ENCODE peak calls at places on chromosomes 4 and X, in seven cellular contexts. One of them, this sample, is unnamed.

GRCh38 chrX:1453951-1454785 is 1.5 kb upstream of the ASMTL start:
- DNase-seq in left ventricle myocardium inferior: peak; percentile 84
- DNase-seq in GM06990: peak; percentile 93
- DNase-seq in fibroblast of lung: peak; percentile 75
- DNase-seq in BE2C: peak; percentile 74
- DNase-seq in PC-9: peak; percentile 73
- DNase-seq in foreskin fibroblast: peak; percentile 91
- DNase-seq in this sample: peak; percentile 89

GRCh38 chr4:128341634-128342033 is 54.0 kb upstream of the PGRMC2 start:
- DNase-seq in left ventricle myocardium inferior: no peak
- DNase-seq in GM06990: no peak
- DNase-seq in fibroblast of lung: no peak
- DNase-seq in BE2C: no peak
- DNase-seq in PC-9: no peak
- DNase-seq in foreskin fibroblast: no peak
- DNase-seq in this sample: no peak

GRCh38 chr4:26218677-26219181 is 102.1 kb upstream of the RBPJ start:
- DNase-seq in left ventricle myocardium inferior: no peak
- DNase-seq in GM06990: peak; percentile 35
- DNase-seq in fibroblast of lung: no peak
- DNase-seq in BE2C: peak; percentile 22
- DNase-seq in PC-9: no peak
- DNase-seq in foreskin fibroblast: peak; percentile 76
- DNase-seq in this sample: no peak

GRCh38 chr4:139458999-139459398 is 5.1 kb downstream of the RAB33B start:
- DNase-seq in left ventricle myocardium inferior: no peak
- DNase-seq in GM06990: no peak
- DNase-seq in fibroblast of lung: no peak
- DNase-seq in BE2C: no peak
- DNase-seq in PC-9: no peak
- DNase-seq in foreskin fibroblast: no peak
- DNase-seq in this sample: no peak

GRCh38 chr4:188867796-188868195 is 728.6 kb downstream of the TRIML1 start:
- DNase-seq in left ventricle myocardium inferior: no peak
- DNase-seq in GM06990: no peak
- DNase-seq in fibroblast of lung: no peak
- DNase-seq in BE2C: no peak
- DNase-seq in PC-9: no peak
- DNase-seq in foreskin fibroblast: no peak
- DNase-seq in this sample: no peak

GRCh38 chrX:53599781-53600396 is 86.6 kb downstream of the HUWE1 start:
- DNase-seq in left ventricle myocardium inferior: no peak
- DNase-seq in GM06990: no peak
- DNase-seq in fibroblast of lung: no peak
- DNase-seq in BE2C: no peak
- DNase-seq in PC-9: no peak
- DNase-seq in foreskin fibroblast: no peak
- DNase-seq in this sample: no peak

GRCh38 chrX:81728622-81729021 is 526.7 kb downstream of the SH3BGRL start:
- DNase-seq in left ventricle myocardium inferior: no peak
- DNase-seq in GM06990: no peak
- DNase-seq in fibroblast of lung: no peak
- DNase-seq in BE2C: no peak
- DNase-seq in PC-9: no peak
- DNase-seq in foreskin fibroblast: no peak
- DNase-seq in this sample: no peak

GRCh38 chrX:13690836-13691235 is 1.9 kb downstream of the RAB9A start:
- DNase-seq in left ventricle myocardium inferior: no peak
- DNase-seq in GM06990: no peak
- DNase-seq in fibroblast of lung: no peak
- DNase-seq in BE2C: no peak
- DNase-seq in PC-9: no peak
- DNase-seq in foreskin fibroblast: peak; percentile 21
- DNase-seq in this sample: no peak

GRCh38 chr4:177411996-177412395 is 30.2 kb downstream of the AGA start:
- DNase-seq in left ventricle myocardium inferior: no peak
- DNase-seq in GM06990: no peak
- DNase-seq in fibroblast of lung: no peak
- DNase-seq in BE2C: no peak
- DNase-seq in PC-9: no peak
- DNase-seq in foreskin fibroblast: no peak
- DNase-seq in this sample: no peak

GRCh38 chr4:180542445-180543100 is 1700.6 kb upstream of the TENM3 start:
- DNase-seq in left ventricle myocardium inferior: no peak
- DNase-seq in GM06990: no peak
- DNase-seq in fibroblast of lung: peak; percentile 97
- DNase-seq in BE2C: peak; percentile 73
- DNase-seq in PC-9: peak; percentile 32
- DNase-seq in foreskin fibroblast: no peak
- DNase-seq in this sample: no peak

GRCh38 chrX:40646489-40647306 is 663 bp downstream of the CXorf38 start:
- DNase-seq in left ventricle myocardium inferior: peak; percentile 30
- DNase-seq in GM06990: peak; percentile 66
- DNase-seq in fibroblast of lung: peak; percentile 11
- DNase-seq in BE2C: peak; percentile 21
- DNase-seq in PC-9: peak; percentile 19
- DNase-seq in foreskin fibroblast: peak; percentile 52
- DNase-seq in this sample: peak; percentile 66

GRCh38 chrX:53288173-53288572 is 6.8 kb upstream of the IQSEC2 start:
- DNase-seq in left ventricle myocardium inferior: peak; percentile 61
- DNase-seq in GM06990: no peak
- DNase-seq in fibroblast of lung: peak; percentile 11
- DNase-seq in BE2C: peak; percentile 84
- DNase-seq in PC-9: no peak
- DNase-seq in foreskin fibroblast: peak; percentile 43
- DNase-seq in this sample: no peak

GRCh38 chr4:10117424-10118354 is 1.1 kb upstream of the WDR1 start:
- DNase-seq in left ventricle myocardium inferior: no peak
- DNase-seq in GM06990: no peak
- DNase-seq in fibroblast of lung: peak; percentile 52
- DNase-seq in BE2C: no peak
- DNase-seq in PC-9: no peak
- DNase-seq in foreskin fibroblast: peak; percentile 38
- DNase-seq in this sample: peak; percentile 46

GRCh38 chr4:84264652-84265051 is 234.4 kb downstream of the NKX6-1 start:
- DNase-seq in left ventricle myocardium inferior: no peak
- DNase-seq in GM06990: no peak
- DNase-seq in fibroblast of lung: no peak
- DNase-seq in BE2C: no peak
- DNase-seq in PC-9: no peak
- DNase-seq in foreskin fibroblast: no peak
- DNase-seq in this sample: no peak

GRCh38 chr4:176883108-176883550 is 90.4 kb upstream of the VEGFC start:
- DNase-seq in left ventricle myocardium inferior: no peak
- DNase-seq in GM06990: no peak
- DNase-seq in fibroblast of lung: peak; percentile 18
- DNase-seq in BE2C: no peak
- DNase-seq in PC-9: no peak
- DNase-seq in foreskin fibroblast: no peak
- DNase-seq in this sample: no peak

GRCh38 chr4:188110036-188110435 is 633 bp upstream of the TRIML2 start:
- DNase-seq in left ventricle myocardium inferior: no peak
- DNase-seq in GM06990: no peak
- DNase-seq in fibroblast of lung: no peak
- DNase-seq in BE2C: no peak
- DNase-seq in PC-9: no peak
- DNase-seq in foreskin fibroblast: no peak
- DNase-seq in this sample: no peak

GRCh38 chrX:104370089-104370488 is 115.4 kb upstream of the ESX1 start:
- DNase-seq in left ventricle myocardium inferior: no peak
- DNase-seq in GM06990: no peak
- DNase-seq in fibroblast of lung: no peak
- DNase-seq in BE2C: no peak
- DNase-seq in PC-9: peak; percentile 51
- DNase-seq in foreskin fibroblast: peak; percentile 2
- DNase-seq in this sample: no peak

GRCh38 chrX:142096263-142096662 is 108.8 kb downstream of the MAGEC2 start:
- DNase-seq in left ventricle myocardium inferior: no peak
- DNase-seq in GM06990: no peak
- DNase-seq in fibroblast of lung: peak; percentile 8
- DNase-seq in BE2C: no peak
- DNase-seq in PC-9: no peak
- DNase-seq in foreskin fibroblast: peak; percentile 0
- DNase-seq in this sample: no peak

GRCh38 chrX:44105228-44105913 is 132.2 kb upstream of the NDP start:
- DNase-seq in left ventricle myocardium inferior: no peak
- DNase-seq in GM06990: no peak
- DNase-seq in fibroblast of lung: no peak
- DNase-seq in BE2C: peak; percentile 59
- DNase-seq in PC-9: no peak
- DNase-seq in foreskin fibroblast: peak; percentile 1
- DNase-seq in this sample: no peak

GRCh38 chr4:121656269-121656641 is 40.5 kb downstream of the ANXA5 start:
- DNase-seq in left ventricle myocardium inferior: peak; percentile 35
- DNase-seq in GM06990: no peak
- DNase-seq in fibroblast of lung: peak; percentile 88
- DNase-seq in BE2C: peak; percentile 52
- DNase-seq in PC-9: peak; percentile 5
- DNase-seq in foreskin fibroblast: peak; percentile 89
- DNase-seq in this sample: peak; percentile 48

GRCh38 chr4:7237863-7238262 is 45.5 kb downstream of the SORCS2 start:
- DNase-seq in left ventricle myocardium inferior: no peak
- DNase-seq in GM06990: no peak
- DNase-seq in fibroblast of lung: no peak
- DNase-seq in BE2C: no peak
- DNase-seq in PC-9: no peak
- DNase-seq in foreskin fibroblast: peak; percentile 46
- DNase-seq in this sample: no peak

GRCh38 chr4:7239844-7240243 is 47.5 kb downstream of the SORCS2 start:
- DNase-seq in left ventricle myocardium inferior: no peak
- DNase-seq in GM06990: no peak
- DNase-seq in fibroblast of lung: no peak
- DNase-seq in BE2C: no peak
- DNase-seq in PC-9: no peak
- DNase-seq in foreskin fibroblast: no peak
- DNase-seq in this sample: no peak

GRCh38 chr4:7239101-7239820 is 46.9 kb downstream of the SORCS2 start:
- DNase-seq in left ventricle myocardium inferior: no peak
- DNase-seq in GM06990: no peak
- DNase-seq in fibroblast of lung: no peak
- DNase-seq in BE2C: no peak
- DNase-seq in PC-9: no peak
- DNase-seq in foreskin fibroblast: no peak
- DNase-seq in this sample: no peak

GRCh38 chr4:7236847-7237246 is 44.5 kb downstream of the SORCS2 start:
- DNase-seq in left ventricle myocardium inferior: peak; percentile 44
- DNase-seq in GM06990: no peak
- DNase-seq in fibroblast of lung: peak; percentile 14
- DNase-seq in BE2C: no peak
- DNase-seq in PC-9: no peak
- DNase-seq in foreskin fibroblast: peak; percentile 33
- DNase-seq in this sample: peak; percentile 47

GRCh38 chr4:7238300-7238960 is 46.1 kb downstream of the SORCS2 start:
- DNase-seq in left ventricle myocardium inferior: no peak
- DNase-seq in GM06990: no peak
- DNase-seq in fibroblast of lung: no peak
- DNase-seq in BE2C: peak; percentile 45
- DNase-seq in PC-9: no peak
- DNase-seq in foreskin fibroblast: no peak
- DNase-seq in this sample: no peak
- TF ChIP-seq CTCF in left ventricle myocardium inferior: no peak
- TF ChIP-seq CTCF in GM06990: peak; percentile 12
- TF ChIP-seq CTCF in fibroblast of lung: no peak
- TF ChIP-seq CTCF in BE2C: peak; percentile 59
- TF ChIP-seq CTCF in PC-9: peak; percentile 33
- TF ChIP-seq CTCF in foreskin fibroblast: peak; percentile 16
- TF ChIP-seq CTCF in this sample: no peak

DNA sequence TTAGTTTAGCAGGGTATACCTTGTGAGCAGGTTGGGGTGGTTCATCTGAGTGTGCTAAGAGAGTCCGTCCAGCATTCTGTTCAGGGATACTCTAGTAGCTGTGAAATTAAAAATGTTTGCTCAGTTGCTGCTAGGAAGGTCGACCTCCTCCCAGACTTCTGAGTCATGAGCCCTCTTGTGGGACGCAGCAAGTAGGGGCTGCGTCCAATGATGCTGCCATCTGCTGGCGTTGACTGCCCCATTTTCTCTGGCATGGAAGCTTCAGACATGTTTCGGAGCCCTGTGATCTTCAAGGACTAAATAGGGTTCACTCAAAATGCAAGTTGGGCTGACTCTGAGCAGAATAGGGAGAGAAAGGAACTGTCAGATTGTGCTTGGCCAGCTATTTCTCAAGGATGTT is 201.0 kb upstream of the ARSJ start:
- DNase-seq in left ventricle myocardium inferior: peak; percentile 16
- DNase-seq in GM06990: no peak
- DNase-seq in fibroblast of lung: peak; percentile 85
- DNase-seq in BE2C: peak; percentile 75
- DNase-seq in PC-9: no peak
- DNase-seq in foreskin fibroblast: peak; percentile 79
- DNase-seq in this sample: peak; percentile 9
- TF ChIP-seq CTCF in left ventricle myocardium inferior: peak; percentile 44
- TF ChIP-seq CTCF in GM06990: peak; percentile 47
- TF ChIP-seq CTCF in fibroblast of lung: peak; percentile 77
- TF ChIP-seq CTCF in BE2C: peak; percentile 87
- TF ChIP-seq CTCF in PC-9: peak; percentile 32
- TF ChIP-seq CTCF in foreskin fibroblast: peak; percentile 69
- TF ChIP-seq CTCF in this sample: no peak

DNA sequence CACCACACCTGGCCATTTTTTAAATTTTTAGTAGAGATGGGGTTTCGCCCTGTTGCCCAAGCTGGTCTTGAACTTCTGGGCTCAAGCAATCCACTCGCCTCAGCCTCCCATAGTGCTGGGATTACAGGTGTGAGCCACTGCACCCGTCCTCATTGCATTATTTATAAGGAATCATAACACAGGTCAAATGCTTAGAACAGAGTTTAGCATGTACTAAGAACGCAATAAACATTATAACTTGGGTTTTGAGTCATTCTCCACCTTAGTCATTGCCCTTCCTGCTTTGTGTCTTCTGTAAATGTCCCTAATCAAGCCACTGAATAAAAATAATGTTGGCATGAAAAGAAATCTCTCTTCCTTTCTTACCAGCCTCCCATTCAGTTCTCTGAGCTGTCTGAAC is 38.5 kb upstream of the SHROOM4 start:
- DNase-seq in left ventricle myocardium inferior: no peak
- DNase-seq in GM06990: no peak
- DNase-seq in fibroblast of lung: no peak
- DNase-seq in BE2C: no peak
- DNase-seq in PC-9: no peak
- DNase-seq in foreskin fibroblast: no peak
- DNase-seq in this sample: no peak
- TF ChIP-seq CTCF in left ventricle myocardium inferior: no peak
- TF ChIP-seq CTCF in GM06990: no peak
- TF ChIP-seq CTCF in fibroblast of lung: no peak
- TF ChIP-seq CTCF in BE2C: no peak
- TF ChIP-seq CTCF in PC-9: no peak
- TF ChIP-seq CTCF in foreskin fibroblast: no peak
- TF ChIP-seq CTCF in this sample: no peak

GRCh38 chr4:1192091-1192492 is 19.7 kb upstream of the SPON2 start:
- DNase-seq in left ventricle myocardium inferior: peak; percentile 85
- DNase-seq in GM06990: no peak
- DNase-seq in fibroblast of lung: peak; percentile 98
- DNase-seq in BE2C: peak; percentile 38
- DNase-seq in PC-9: peak; percentile 68
- DNase-seq in foreskin fibroblast: peak; percentile 99
- DNase-seq in this sample: peak; percentile 93
- TF ChIP-seq CTCF in left ventricle myocardium inferior: no peak
- TF ChIP-seq CTCF in GM06990: no peak
- TF ChIP-seq CTCF in fibroblast of lung: no peak
- TF ChIP-seq CTCF in BE2C: no peak
- TF ChIP-seq CTCF in PC-9: no peak
- TF ChIP-seq CTCF in foreskin fibroblast: no peak
- TF ChIP-seq CTCF in this sample: no peak

This sample was measured in ovary.